ENCODE peak calls at places on chromosome 7, in seven cellular contexts. One of them, this sample, is unnamed.

GRCh38 chr7:145106001-145106400 is 270.1 kb upstream of the TPK1 start:
- DNase-seq in GM20000: no peak
- DNase-seq in nephron progenitor cell: no peak
- DNase-seq in A549: no peak
- DNase-seq in heart right ventricle: no peak
- DNase-seq in thoracic aorta: no peak
- DNase-seq in right lobe of liver: no peak
- DNase-seq in this sample: no peak

GRCh38 chr7:100396421-100396982 is 23.2 kb downstream of the PILRA start:
- DNase-seq in GM20000: peak; percentile 64
- DNase-seq in nephron progenitor cell: no peak
- DNase-seq in A549: no peak
- DNase-seq in heart right ventricle: no peak
- DNase-seq in thoracic aorta: no peak
- DNase-seq in right lobe of liver: no peak
- DNase-seq in this sample: no peak

GRCh38 chr7:139544645-139545044 is 21.2 kb downstream of the CLEC2L start:
- DNase-seq in GM20000: no peak
- DNase-seq in nephron progenitor cell: no peak
- DNase-seq in A549: no peak
- DNase-seq in heart right ventricle: no peak
- DNase-seq in thoracic aorta: no peak
- DNase-seq in right lobe of liver: no peak
- DNase-seq in this sample: no peak

GRCh38 chr7:43113622-43114450 is 1.4 kb downstream of the HECW1 start:
- DNase-seq in GM20000: peak; percentile 31
- DNase-seq in nephron progenitor cell: no peak
- DNase-seq in A549: no peak
- DNase-seq in heart right ventricle: no peak
- DNase-seq in thoracic aorta: no peak
- DNase-seq in right lobe of liver: no peak
- DNase-seq in this sample: no peak

GRCh38 chr7:68929712-68930395 is 668.4 kb upstream of the AUTS2 start:
- DNase-seq in GM20000: no peak
- DNase-seq in nephron progenitor cell: no peak
- DNase-seq in A549: peak; percentile 18
- DNase-seq in heart right ventricle: no peak
- DNase-seq in thoracic aorta: no peak
- DNase-seq in right lobe of liver: no peak
- DNase-seq in this sample: no peak

GRCh38 chr7:93873998-93874574 is 16.5 kb downstream of the TFPI2 start:
- DNase-seq in GM20000: no peak
- DNase-seq in nephron progenitor cell: no peak
- DNase-seq in A549: no peak
- DNase-seq in heart right ventricle: no peak
- DNase-seq in thoracic aorta: no peak
- DNase-seq in right lobe of liver: no peak
- DNase-seq in this sample: no peak

GRCh38 chr7:142188846-142189245 is 69.0 kb downstream of the PRSS58 start:
- DNase-seq in GM20000: no peak
- DNase-seq in nephron progenitor cell: no peak
- DNase-seq in A549: peak; percentile 7
- DNase-seq in heart right ventricle: no peak
- DNase-seq in thoracic aorta: no peak
- DNase-seq in right lobe of liver: no peak
- DNase-seq in this sample: no peak

GRCh38 chr7:78499283-78499682 is 700.7 kb downstream of the PHTF2 start:
- DNase-seq in GM20000: no peak
- DNase-seq in nephron progenitor cell: no peak
- DNase-seq in A549: no peak
- DNase-seq in heart right ventricle: no peak
- DNase-seq in thoracic aorta: no peak
- DNase-seq in right lobe of liver: no peak
- DNase-seq in this sample: no peak

GRCh38 chr7:102287465-102288146 is 938 bp downstream of the SH2B2 start:
- DNase-seq in GM20000: peak; percentile 66
- DNase-seq in nephron progenitor cell: peak; percentile 53
- DNase-seq in A549: no peak
- DNase-seq in heart right ventricle: peak; percentile 42
- DNase-seq in thoracic aorta: no peak
- DNase-seq in right lobe of liver: peak; percentile 71
- DNase-seq in this sample: no peak

GRCh38 chr7:72268826-72269225 is 143.3 kb downstream of the CALN1 start:
- DNase-seq in GM20000: no peak
- DNase-seq in nephron progenitor cell: no peak
- DNase-seq in A549: no peak
- DNase-seq in heart right ventricle: no peak
- DNase-seq in thoracic aorta: no peak
- DNase-seq in right lobe of liver: no peak
- DNase-seq in this sample: no peak

GRCh38 chr7:98058186-98058585 is 48.5 kb upstream of the LMTK2 start:
- DNase-seq in GM20000: no peak
- DNase-seq in nephron progenitor cell: no peak
- DNase-seq in A549: no peak
- DNase-seq in heart right ventricle: no peak
- DNase-seq in thoracic aorta: no peak
- DNase-seq in right lobe of liver: no peak
- DNase-seq in this sample: no peak

GRCh38 chr7:501526-501925 is 18.1 kb downstream of the PDGFA start:
- DNase-seq in GM20000: no peak
- DNase-seq in nephron progenitor cell: no peak
- DNase-seq in A549: no peak
- DNase-seq in heart right ventricle: peak; percentile 0
- DNase-seq in thoracic aorta: no peak
- DNase-seq in right lobe of liver: peak; percentile 19
- DNase-seq in this sample: no peak

GRCh38 chr7:20223356-20223755 is 6.2 kb upstream of the MACC1 start:
- DNase-seq in GM20000: no peak
- DNase-seq in nephron progenitor cell: no peak
- DNase-seq in A549: no peak
- DNase-seq in heart right ventricle: no peak
- DNase-seq in thoracic aorta: no peak
- DNase-seq in right lobe of liver: no peak
- DNase-seq in this sample: no peak

GRCh38 chr7:137572071-137572784 is 228.7 kb upstream of the PTN start:
- DNase-seq in GM20000: no peak
- DNase-seq in nephron progenitor cell: no peak
- DNase-seq in A549: no peak
- DNase-seq in heart right ventricle: no peak
- DNase-seq in thoracic aorta: no peak
- DNase-seq in right lobe of liver: no peak
- DNase-seq in this sample: no peak

GRCh38 chr7:7895004-7895650 is 73.5 kb upstream of the GLCCI1 start:
- DNase-seq in GM20000: no peak
- DNase-seq in nephron progenitor cell: no peak
- DNase-seq in A549: no peak
- DNase-seq in heart right ventricle: no peak
- DNase-seq in thoracic aorta: no peak
- DNase-seq in right lobe of liver: no peak
- DNase-seq in this sample: no peak

GRCh38 chr7:95404316-95404715 is 8.1 kb upstream of the PON3 start:
- DNase-seq in GM20000: no peak
- DNase-seq in nephron progenitor cell: no peak
- DNase-seq in A549: no peak
- DNase-seq in heart right ventricle: peak; percentile 23
- DNase-seq in thoracic aorta: no peak
- DNase-seq in right lobe of liver: no peak
- DNase-seq in this sample: no peak

GRCh38 chr7:92694211-92694610 is 104.0 kb upstream of the FAM133B start:
- DNase-seq in GM20000: no peak
- DNase-seq in nephron progenitor cell: no peak
- DNase-seq in A549: no peak
- DNase-seq in heart right ventricle: no peak
- DNase-seq in thoracic aorta: no peak
- DNase-seq in right lobe of liver: no peak
- DNase-seq in this sample: no peak

GRCh38 chr7:110889363-110889762 is 201.6 kb upstream of the LRRN3 start:
- DNase-seq in GM20000: no peak
- DNase-seq in nephron progenitor cell: peak; percentile 1
- DNase-seq in A549: no peak
- DNase-seq in heart right ventricle: no peak
- DNase-seq in thoracic aorta: no peak
- DNase-seq in right lobe of liver: no peak
- DNase-seq in this sample: no peak

GRCh38 chr7:157133304-157133703 is 5.4 kb upstream of the UBE3C start:
- DNase-seq in GM20000: no peak
- DNase-seq in nephron progenitor cell: no peak
- DNase-seq in A549: no peak
- DNase-seq in heart right ventricle: no peak
- DNase-seq in thoracic aorta: no peak
- DNase-seq in right lobe of liver: no peak
- DNase-seq in this sample: no peak

GRCh38 chr7:117480978-117481377 is 1.2 kb downstream of the CFTR start:
- DNase-seq in GM20000: no peak
- DNase-seq in nephron progenitor cell: no peak
- DNase-seq in A549: no peak
- DNase-seq in heart right ventricle: no peak
- DNase-seq in thoracic aorta: no peak
- DNase-seq in right lobe of liver: no peak
- DNase-seq in this sample: no peak

GRCh38 chr7:105647591-105647990 is 66.3 kb upstream of the EFCAB10 start:
- DNase-seq in GM20000: no peak
- DNase-seq in nephron progenitor cell: no peak
- DNase-seq in A549: no peak
- DNase-seq in heart right ventricle: no peak
- DNase-seq in thoracic aorta: no peak
- DNase-seq in right lobe of liver: no peak
- DNase-seq in this sample: no peak

GRCh38 chr7:82494420-82494819 is 50.8 kb upstream of the CACNA2D1 start:
- DNase-seq in GM20000: no peak
- DNase-seq in nephron progenitor cell: no peak
- DNase-seq in A549: no peak
- DNase-seq in heart right ventricle: no peak
- DNase-seq in thoracic aorta: no peak
- DNase-seq in right lobe of liver: no peak
- DNase-seq in this sample: no peak

GRCh38 chr7:50068026-50068425 is 25.0 kb downstream of the ZPBP start:
- DNase-seq in GM20000: no peak
- DNase-seq in nephron progenitor cell: no peak
- DNase-seq in A549: peak; percentile 13
- DNase-seq in heart right ventricle: no peak
- DNase-seq in thoracic aorta: no peak
- DNase-seq in right lobe of liver: no peak
- DNase-seq in this sample: no peak
- TF ChIP-seq CTCF in GM20000: no peak
- TF ChIP-seq CTCF in nephron progenitor cell: peak; percentile 6
- TF ChIP-seq CTCF in A549: no peak
- TF ChIP-seq CTCF in heart right ventricle: peak; percentile 26
- TF ChIP-seq CTCF in thoracic aorta: peak; percentile 48
- TF ChIP-seq CTCF in right lobe of liver: peak; percentile 36
- TF ChIP-seq CTCF in this sample: no peak

DNA sequence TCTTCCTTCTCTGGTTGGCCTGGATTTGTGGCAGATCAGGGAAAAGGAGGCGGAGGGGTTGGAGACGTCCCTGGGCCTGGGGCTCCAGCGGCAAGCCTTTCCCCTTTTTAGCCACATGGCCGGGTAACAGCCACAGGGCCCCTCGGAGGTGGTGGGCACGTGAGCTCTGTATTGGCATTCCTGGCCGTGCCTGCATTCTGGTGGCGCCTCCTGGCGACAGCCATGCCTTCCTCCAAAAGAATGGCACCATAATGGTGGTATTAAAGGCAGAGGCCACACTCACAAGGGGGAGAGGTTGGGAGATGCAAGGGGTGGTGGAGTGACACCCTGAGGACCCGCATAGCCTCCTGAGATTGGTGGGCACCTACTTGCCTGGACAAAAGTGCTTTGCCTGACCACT is 3.0 kb upstream of the AQP1 start:
- DNase-seq in GM20000: no peak
- DNase-seq in nephron progenitor cell: peak; percentile 27
- DNase-seq in A549: no peak
- DNase-seq in heart right ventricle: peak; percentile 8
- DNase-seq in thoracic aorta: no peak
- DNase-seq in right lobe of liver: no peak
- DNase-seq in this sample: no peak
- TF ChIP-seq CTCF in GM20000: no peak
- TF ChIP-seq CTCF in nephron progenitor cell: peak; percentile 34
- TF ChIP-seq CTCF in A549: no peak
- TF ChIP-seq CTCF in heart right ventricle: no peak
- TF ChIP-seq CTCF in thoracic aorta: no peak
- TF ChIP-seq CTCF in right lobe of liver: no peak
- TF ChIP-seq CTCF in this sample: no peak

DNA sequence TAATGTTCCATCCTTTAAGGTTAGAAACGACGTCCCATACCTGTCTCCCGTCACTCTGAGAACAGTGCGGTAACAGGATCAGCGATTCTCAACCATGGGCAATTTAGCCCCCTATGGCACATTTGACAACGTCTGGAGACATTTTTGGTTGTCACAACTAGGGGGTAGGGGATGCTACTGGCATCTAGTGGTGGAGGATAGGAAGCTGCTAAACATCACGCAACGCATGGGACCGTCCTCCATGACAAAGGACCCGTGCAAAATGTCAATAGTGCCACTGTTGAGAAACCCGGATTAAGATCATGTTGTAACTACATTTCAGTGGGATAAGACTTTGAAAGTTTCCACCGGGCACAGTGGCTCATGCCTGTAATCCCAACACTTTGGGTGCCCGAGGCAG is 5.0 kb upstream of the PAXIP1 start:
- DNase-seq in GM20000: peak; percentile 28
- DNase-seq in nephron progenitor cell: no peak
- DNase-seq in A549: peak; percentile 25
- DNase-seq in heart right ventricle: no peak
- DNase-seq in thoracic aorta: no peak
- DNase-seq in right lobe of liver: no peak
- DNase-seq in this sample: no peak
- TF ChIP-seq CTCF in GM20000: peak; percentile 55
- TF ChIP-seq CTCF in nephron progenitor cell: peak; percentile 30
- TF ChIP-seq CTCF in A549: peak; percentile 30
- TF ChIP-seq CTCF in heart right ventricle: peak; percentile 28
- TF ChIP-seq CTCF in thoracic aorta: no peak
- TF ChIP-seq CTCF in right lobe of liver: peak; percentile 56
- TF ChIP-seq CTCF in this sample: peak; percentile 39

DNA sequence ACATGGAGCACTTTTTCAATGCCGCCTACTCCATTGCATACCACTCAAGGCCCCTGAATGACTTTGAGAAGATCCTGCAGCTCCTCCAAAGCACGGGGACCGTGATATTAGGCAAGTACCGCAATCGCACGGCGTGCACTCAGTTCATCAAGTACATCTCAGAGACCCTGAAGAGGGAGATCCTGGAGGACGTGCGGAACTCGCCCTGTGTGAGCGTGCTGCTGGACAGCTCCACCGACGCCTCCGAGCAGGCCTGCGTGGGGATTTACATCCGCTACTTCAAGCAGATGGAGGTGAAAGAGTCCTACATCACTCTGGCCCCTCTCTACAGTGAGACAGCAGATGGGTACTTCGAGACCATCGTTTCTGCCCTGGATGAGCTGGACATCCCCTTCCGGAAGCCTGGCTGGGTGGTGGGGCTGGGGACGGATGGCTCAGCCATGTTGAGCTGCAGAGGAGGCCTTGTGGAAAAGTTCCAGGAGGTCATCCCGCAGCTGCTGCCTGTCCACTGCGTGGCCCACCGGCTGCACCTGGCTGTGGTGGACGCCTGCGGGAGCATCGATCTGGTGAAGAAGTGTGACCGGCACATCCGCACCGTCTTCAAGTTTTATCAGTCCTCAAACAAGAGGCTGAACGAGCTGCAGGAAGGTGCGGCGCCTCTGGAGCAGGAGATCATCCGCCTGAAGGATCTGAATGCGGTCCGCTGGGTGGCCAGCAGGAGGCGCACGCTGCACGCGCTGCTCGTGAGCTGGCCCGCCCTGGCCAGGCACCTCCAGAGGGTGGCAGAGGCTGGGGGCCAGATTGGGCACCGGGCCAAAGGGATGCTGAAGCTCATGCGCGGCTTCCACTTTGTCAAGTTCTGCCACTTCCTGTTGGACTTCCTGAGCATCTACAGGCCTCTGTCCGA is 12.7 kb upstream of the ATP6V0E2 start:
- DNase-seq in GM20000: no peak
- DNase-seq in nephron progenitor cell: peak; percentile 49
- DNase-seq in A549: peak; percentile 23
- DNase-seq in heart right ventricle: no peak
- DNase-seq in thoracic aorta: no peak
- DNase-seq in right lobe of liver: no peak
- DNase-seq in this sample: no peak
- TF ChIP-seq CTCF in GM20000: no peak
- TF ChIP-seq CTCF in nephron progenitor cell: peak; percentile 65
- TF ChIP-seq CTCF in A549: peak; percentile 43
- TF ChIP-seq CTCF in heart right ventricle: peak; percentile 45
- TF ChIP-seq CTCF in thoracic aorta: peak; percentile 15
- TF ChIP-seq CTCF in right lobe of liver: peak; percentile 6
- TF ChIP-seq CTCF in this sample: peak; percentile 21

This sample was measured in osteocyte.